ENCODE peak calls at places on chromosome 19, in six cellular contexts. M is uterus, O is GM12864, E is transverse colon, F is omental fat pad, J is lower lobe of right lung. Y is an unnamed sample.

GRCh38 chr19:5281588-5281987 is 59.0 kb downstream of the PTPRS start:
- DNase-seq in M (peak), O (no peak), E (peak), F (no peak), J (peak), Y (no peak)

GRCh38 chr19:58387338-58388174 is 487 bp downstream of the RPS5 start:
- DNase-seq in M (no peak), O (no peak), E (no peak), F (no peak), J (no peak), Y (no peak)

GRCh38 chr19:55644842-55645511 is 1.5 kb downstream of the ZNF581 start:
- DNase-seq in M (no peak), O (no peak), E (no peak), F (no peak), J (no peak), Y (no peak)

GRCh38 chr19:42857544-42857867 is 22.0 kb downstream of the PSG1 start:
- DNase-seq in M (no peak), O (no peak), E (no peak), F (no peak), J (no peak), Y (no peak)

GRCh38 chr19:32599736-32600157 is 18.8 kb downstream of the PDCD5 start:
- DNase-seq in M (no peak), O (peak), E (peak), F (no peak), J (no peak), Y (peak)

GRCh38 chr19:15109768-15110417 is 2.7 kb downstream of the SYDE1 start:
- DNase-seq in M (no peak), O (no peak), E (no peak), F (no peak), J (no peak), Y (no peak)

GRCh38 chr19:32611161-32611560 is 30.2 kb downstream of the PDCD5 start:
- DNase-seq in M (no peak), O (no peak), E (no peak), F (no peak), J (no peak), Y (no peak)

GRCh38 chr19:17944301-17944700 is 11.5 kb downstream of the CCDC124 start:
- DNase-seq in M (peak), O (no peak), E (no peak), F (no peak), J (no peak), Y (no peak)

GRCh38 chr19:3576696-3577443 is 4.1 kb downstream of the HMG20B start:
- DNase-seq in M (peak), O (no peak), E (peak), F (no peak), J (no peak), Y (no peak)

GRCh38 chr19:35076657-35077056 is 35.1 kb downstream of the HPN start:
- DNase-seq in M (no peak), O (no peak), E (no peak), F (no peak), J (peak), Y (no peak)

GRCh38 chr19:53659292-53659691 is 27.5 kb downstream of the DPRX start:
- DNase-seq in M (no peak), O (no peak), E (no peak), F (no peak), J (no peak), Y (no peak)
- TF ChIP-seq CTCF in M (no peak), O (no peak), E (no peak), F (no peak), J (peak), Y (no peak)

GRCh38 chr19:1466018-1466460 is 13.0 kb downstream of the C19orf25 start:
- DNase-seq in M (no peak), O (no peak), E (no peak), F (no peak), J (no peak), Y (no peak)

GRCh38 chr19:1466461-1467227 is 12.4 kb downstream of the C19orf25 start:
- DNase-seq in M (no peak), O (no peak), E (no peak), F (no peak), J (no peak), Y (no peak)

GRCh38 chr19:1467512-1468273 is 11.3 kb downstream of the C19orf25 start:
- DNase-seq in M (no peak), O (no peak), E (no peak), F (no peak), J (no peak), Y (no peak)

GRCh38 chr19:1467228-1467511 is 11.8 kb downstream of the C19orf25 start:
- DNase-seq in M (no peak), O (no peak), E (no peak), F (no peak), J (no peak), Y (no peak)

GRCh38 chr19:1465191-1466016 is 13.6 kb downstream of the C19orf25 start:
- DNase-seq in M (no peak), O (no peak), E (peak), F (no peak), J (no peak), Y (no peak)
- TF ChIP-seq CTCF in M (no peak), O (peak), E (peak), F (no peak), J (peak), Y (peak)

GRCh38 chr19:14081797-14082674 is 3.5 kb downstream of the C19orf67 start:
- DNase-seq in M (peak), O (no peak), E (peak), F (no peak), J (peak), Y (peak)

GRCh38 chr19:14078406-14078805 is 5.8 kb downstream of the MISP3 start:
- DNase-seq in M (no peak), O (no peak), E (no peak), F (no peak), J (no peak), Y (no peak)

GRCh38 chr19:14085309-14085995 is at the start of gene C19orf67:
- DNase-seq in M (no peak), O (no peak), E (no peak), F (no peak), J (no peak), Y (no peak)

GRCh38 chr19:14082675-14082960 is 3.0 kb downstream of the C19orf67 start:
- DNase-seq in M (no peak), O (no peak), E (no peak), F (no peak), J (no peak), Y (no peak)

GRCh38 chr19:14080887-14081796 is 4.4 kb downstream of the C19orf67 start:
- DNase-seq in M (peak), O (peak), E (peak), F (peak), J (peak), Y (peak)
- TF ChIP-seq CTCF in M (no peak), O (no peak), E (no peak), F (no peak), J (no peak), Y (no peak)

GRCh38 chr19:46404039-46404883 is 9.1 kb downstream of the CCDC8 start:
- DNase-seq in M (peak), O (no peak), E (peak), F (no peak), J (peak), Y (no peak)
- TF ChIP-seq CTCF in M (peak), O (no peak), E (peak), F (no peak), J (peak), Y (no peak)

DNA sequence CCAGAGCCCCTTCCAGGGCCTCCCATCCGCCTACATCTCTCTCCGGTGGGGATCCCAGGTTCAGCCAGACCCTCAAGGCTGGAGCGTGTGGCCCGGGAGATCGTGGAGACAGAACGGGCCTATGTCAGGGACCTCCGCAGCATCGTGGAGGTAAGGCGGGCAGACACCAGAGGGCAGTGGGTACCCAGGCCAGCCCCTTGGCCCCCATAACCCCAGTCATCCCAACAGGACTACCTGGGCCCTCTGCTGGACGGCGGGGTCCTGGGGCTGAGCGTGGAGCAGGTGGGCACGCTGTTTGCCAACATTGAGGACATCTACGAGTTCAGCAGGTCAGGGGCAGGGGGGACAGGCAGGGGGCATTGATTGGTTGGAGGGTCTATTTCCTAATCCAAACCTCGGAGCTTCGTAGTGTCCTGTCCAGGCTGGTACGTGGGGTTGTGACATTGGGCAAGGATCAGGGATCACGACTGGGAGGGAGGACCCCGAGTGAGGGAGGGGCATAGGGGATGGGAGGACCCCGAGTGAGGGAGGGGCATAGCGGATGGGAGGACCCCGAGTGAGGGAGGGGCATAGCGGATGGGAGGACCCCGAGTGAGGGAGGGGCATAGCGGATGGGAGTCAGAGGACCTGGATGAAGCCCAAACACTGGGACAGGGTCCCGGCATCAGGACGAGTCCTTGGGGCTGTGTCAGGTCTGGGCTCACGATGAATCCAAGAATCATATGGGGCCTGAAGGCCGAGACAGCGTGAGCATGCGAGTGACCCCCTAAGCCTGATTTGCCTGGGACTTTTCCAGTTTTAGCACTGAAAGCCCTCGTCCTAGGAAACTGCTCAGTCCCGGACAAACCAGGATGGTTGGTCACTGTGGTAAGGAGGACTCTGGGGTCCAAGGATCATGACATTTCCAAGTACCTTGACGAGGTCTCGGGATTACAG is 2.9 kb downstream of the PLEKHG2 start:
- DNase-seq in M (peak), O (no peak), E (no peak), F (no peak), J (no peak), Y (no peak)
- TF ChIP-seq CTCF in M (no peak), O (no peak), E (no peak), F (no peak), J (no peak), Y (no peak)

GRCh38 chr19:29988351-29988750 is 46.3 kb downstream of the URI1 start:
- DNase-seq in M (no peak), O (no peak), E (no peak), F (no peak), J (no peak), Y (no peak)
- TF ChIP-seq CTCF in M (no peak), O (no peak), E (no peak), F (no peak), J (no peak), Y (no peak)

Y was measured in GM10248.